ENCODE peak calls at places on chromosomes 6 and 20, in four cellular contexts. J is right atrium auricular region, U is ovary, Y is IMR-90. B is an unnamed sample.
A peak's percentile ranks its signal among the peaks of the same experiment; 100 is the strongest.

GRCh38 chr20:46253391-46253790 is 54.9 kb downstream of the CDH22 start:
- DNase-seq in U (no peak), Y (no peak), J (no peak), B (no peak)

GRCh38 chr20:50848846-50849673 is 54.2 kb downstream of the BCAS4 start:
- DNase-seq in U (peak; percentile 39), J (no peak), Y (no peak), B (no peak)

GRCh38 chr20:5780233-5781217 is 30.3 kb downstream of the SHLD1 start:
- DNase-seq in J (no peak), Y (peak; percentile 67), U (no peak), B (no peak)

GRCh38 chr6:7916959-7917358 is 6.4 kb upstream of the TXNDC5 start:
- DNase-seq in U (no peak), J (no peak), Y (no peak), B (no peak)

GRCh38 chr6:85669735-85670194 is 27.1 kb upstream of the SYNCRIP start:
- DNase-seq in U (no peak), J (no peak), Y (peak; percentile 68), B (peak; percentile 48)

GRCh38 chr20:14761903-14762302 is 424.5 kb upstream of the FLRT3 start:
- DNase-seq in U (no peak), Y (no peak), J (no peak), B (no peak)

GRCh38 chr6:39361657-39362486 is 39.4 kb upstream of the KCNK16 start:
- DNase-seq in J (peak; percentile 68), U (peak; percentile 69), Y (peak; percentile 58), B (peak; percentile 74)

GRCh38 chr20:62952373-62953166 is at the start of gene SLC17A9:
- DNase-seq in J (peak; percentile 73), Y (peak; percentile 12), U (peak; percentile 64), B (peak; percentile 83)

GRCh38 chr6:122092366-122092765 is 307.1 kb upstream of the HSF2 start:
- DNase-seq in J (no peak), U (no peak), Y (no peak), B (no peak)

GRCh38 chr6:134683783-134684765 is 265.8 kb downstream of the ALDH8A1 start:
- DNase-seq in U (no peak), Y (peak; percentile 73), J (no peak), B (no peak)

GRCh38 chr6:145257757-145258521 is 477.4 kb downstream of the EPM2A start:
- DNase-seq in Y (no peak), J (no peak), U (no peak), B (no peak)

GRCh38 chr6:89977808-89978748 is 83.8 kb downstream of the GJA10 start:
- DNase-seq in Y (peak; percentile 93), U (no peak), J (no peak), B (no peak)

GRCh38 chr20:22921595-22922421 is 113.3 kb upstream of the SSTR4 start:
- DNase-seq in U (no peak), Y (peak; percentile 8), J (no peak), B (no peak)

GRCh38 chr6:140311146-140311545 is 936.7 kb upstream of the CITED2 start:
- DNase-seq in U (no peak), Y (peak; percentile 8), J (no peak), B (peak; percentile 14)

DNA sequence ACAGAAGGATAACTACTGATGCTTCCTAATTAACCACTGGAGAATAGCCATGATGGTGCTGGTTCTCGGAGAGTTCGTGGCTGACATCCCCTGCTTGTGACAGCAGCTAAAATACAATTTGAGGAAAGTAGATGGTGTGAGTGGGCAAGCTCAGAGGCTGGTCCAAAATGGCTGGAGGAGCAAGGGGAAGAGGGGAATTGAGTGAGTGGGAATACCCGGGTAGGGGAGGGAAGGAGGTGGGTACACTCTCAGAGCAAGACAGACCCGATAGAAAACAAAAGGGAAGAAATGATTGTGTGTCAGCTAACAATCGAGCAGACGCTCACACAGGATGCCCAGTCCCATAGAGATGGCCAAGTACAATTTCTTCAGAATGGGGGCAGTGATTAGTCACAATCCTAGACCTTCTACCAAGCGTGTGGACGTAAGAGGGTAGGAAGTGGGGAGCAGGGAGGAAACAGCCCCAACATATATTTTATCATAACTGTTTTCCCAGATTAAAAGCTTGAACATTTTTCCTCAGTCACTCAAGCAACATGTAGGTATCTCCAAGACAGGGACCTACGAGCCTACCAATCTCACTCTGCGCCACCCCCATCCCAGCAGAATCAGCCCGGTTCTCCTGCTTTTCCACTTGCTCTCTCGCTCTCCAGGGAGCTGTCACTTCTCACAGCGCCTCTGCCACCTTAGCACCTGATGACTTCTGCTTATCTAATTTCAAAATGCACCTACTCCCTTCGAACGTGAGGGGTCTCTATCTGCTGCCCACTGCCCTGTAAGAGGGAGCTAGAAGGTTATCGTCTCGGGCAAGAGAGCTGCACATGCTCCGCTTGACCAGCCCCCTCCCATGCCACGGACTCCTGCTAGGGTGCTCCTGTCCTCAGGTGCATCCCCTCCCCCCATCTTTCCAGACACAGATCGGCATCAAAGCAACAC is 26.2 kb downstream of the RIPOR2 start:
- DNase-seq in J (no peak), U (no peak), Y (no peak), B (no peak)
- H3K4me3 ChIP-seq in J (peak overlapping the region; percentile 50), U (peak overlapping the region; percentile 64), Y (peak overlapping the region; percentile 75), B (no peak overlapping the region)

GRCh38 chr6:156878688-156879087 is 101.5 kb downstream of the ARID1B start:
- DNase-seq in Y (no peak), J (no peak), U (no peak), B (no peak)
- H3K36me3 ChIP-seq in Y (peaks cover 2% of the 10 kb centered on the region), J (no peaks in the 10 kb centered on the region), U (no peaks in the 10 kb centered on the region), B (no peaks in the 10 kb centered on the region)

DNA sequence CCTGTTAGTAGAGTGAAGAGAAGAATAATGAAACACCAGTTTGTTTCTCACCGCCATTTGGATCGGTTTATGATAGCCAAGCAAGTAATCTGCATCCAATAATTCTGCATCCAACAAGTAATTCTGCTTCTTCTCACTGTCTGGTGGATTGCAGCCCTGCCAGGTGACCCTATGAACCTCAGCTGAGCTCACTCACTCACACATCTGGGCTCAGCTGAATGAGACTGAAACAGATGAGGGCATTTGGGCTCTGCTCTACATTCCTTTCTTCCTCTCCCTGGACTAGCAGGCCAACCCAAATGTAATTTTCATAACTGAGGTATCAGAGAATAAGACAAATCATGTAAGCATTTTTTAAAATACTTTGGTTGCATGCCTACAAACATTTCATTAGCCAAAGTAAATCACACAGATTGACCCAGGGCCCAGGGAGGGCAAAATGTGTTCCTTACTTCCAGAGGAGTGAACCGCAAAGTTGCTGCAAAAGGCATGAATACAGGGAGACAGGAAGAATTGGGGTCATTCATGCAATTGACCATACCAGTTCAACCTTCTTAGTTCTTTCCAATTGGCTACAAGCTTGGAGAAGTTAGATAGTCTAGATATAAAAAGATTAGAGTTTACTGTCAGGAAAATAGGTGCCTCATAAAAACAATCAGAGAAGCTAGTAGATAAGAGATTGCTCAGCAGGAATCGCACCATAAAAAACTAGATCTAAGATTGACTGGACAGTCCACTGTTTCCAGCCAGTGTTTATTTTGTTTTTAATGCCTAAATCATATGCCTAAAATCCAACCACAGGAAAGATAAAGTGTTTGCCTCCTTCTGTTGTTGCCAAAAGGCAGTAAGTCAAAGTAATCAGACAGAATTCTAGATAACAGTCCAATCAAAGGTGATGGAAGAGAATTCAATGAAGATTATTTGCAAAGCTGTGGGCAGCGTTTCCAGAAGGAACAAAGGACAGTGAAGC is 43.7 kb downstream of the CBLN4 start:
- DNase-seq in U (peak; percentile 62), J (no peak), Y (no peak), B (no peak)
- H3K9me3 ChIP-seq in U (no peaks in the 10 kb centered on the region), J (no peaks in the 10 kb centered on the region), Y (peaks cover 5% of the 10 kb centered on the region), B (no peaks in the 10 kb centered on the region)

DNA sequence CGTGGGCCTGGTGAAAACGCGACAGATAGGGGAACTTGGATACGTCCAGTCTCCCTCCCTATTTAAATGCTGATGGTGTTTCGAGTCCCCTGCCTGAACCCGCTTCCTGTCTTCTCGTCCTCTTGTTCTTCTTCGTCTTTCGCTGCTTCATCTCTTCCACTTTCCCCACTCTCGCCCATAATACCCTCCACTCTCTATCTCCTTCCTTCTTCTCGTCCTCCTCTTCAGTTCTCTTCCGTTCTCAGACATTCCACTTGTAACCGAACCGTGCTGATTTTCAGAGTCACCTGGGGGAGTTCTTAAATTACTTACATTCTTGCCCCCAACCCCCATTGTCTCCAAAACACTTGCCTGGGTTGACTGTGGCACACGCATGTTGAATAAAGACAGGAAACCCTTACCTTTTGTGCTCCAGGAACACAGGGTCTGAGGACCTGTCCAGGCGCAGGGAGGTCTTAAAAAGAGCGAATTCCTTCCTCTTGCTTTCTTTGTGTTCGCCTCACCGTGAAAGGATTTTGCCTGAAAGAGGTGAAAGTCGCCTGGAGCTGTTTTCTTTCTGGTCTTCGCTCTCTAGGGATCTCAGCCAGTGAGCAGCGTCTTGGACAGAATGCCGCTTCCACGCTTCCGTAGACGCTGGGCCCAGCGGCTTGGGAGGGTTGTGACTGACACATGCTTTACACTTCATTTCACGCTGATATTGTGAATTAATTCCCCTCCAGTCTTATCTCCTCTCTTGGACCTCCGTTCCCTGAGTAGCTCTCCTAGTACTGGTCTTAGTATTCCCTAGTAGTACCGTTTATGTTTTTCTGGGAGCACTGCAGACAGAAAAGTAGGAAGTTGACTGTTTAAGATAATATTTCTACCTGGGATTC is 184.0 kb downstream of the GPX5 start:
- DNase-seq in U (no peak), J (no peak), Y (no peak), B (no peak)
- H3K4me3 ChIP-seq in U (no peak overlapping the region), J (no peak overlapping the region), Y (peak overlapping the region; percentile 36), B (no peak overlapping the region)

GRCh38 chr6:17826301-17826700 is 119.6 kb upstream of the NUP153 start:
- DNase-seq in Y (no peak), J (no peak), U (no peak), B (no peak)

GRCh38 chr6:17831135-17831534 is 124.4 kb upstream of the NUP153 start:
- DNase-seq in U (no peak), J (no peak), Y (peak; percentile 83), B (no peak)

GRCh38 chr6:17829905-17830304 is 123.2 kb upstream of the NUP153 start:
- DNase-seq in U (no peak), Y (no peak), J (no peak), B (no peak)

DNA sequence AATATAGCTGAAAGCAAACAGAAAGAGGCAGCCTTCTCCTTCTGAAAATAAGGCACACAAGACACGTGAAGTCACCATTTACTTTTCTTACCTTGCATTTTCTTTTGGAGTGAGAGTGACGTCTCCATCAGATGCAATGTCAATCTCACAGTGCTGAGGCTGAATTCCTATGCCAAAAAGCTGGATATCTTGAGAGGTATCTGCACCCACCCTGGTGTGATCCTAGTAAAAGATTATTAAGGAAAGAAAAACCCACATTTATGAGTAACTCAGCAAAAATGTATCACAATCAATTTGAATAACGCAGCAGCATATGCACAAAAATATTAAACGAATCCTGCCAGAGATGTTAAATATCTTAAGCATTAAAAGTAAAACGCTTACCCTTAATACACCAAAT is 121.4 kb upstream of the NUP153 start:
- DNase-seq in Y (no peak), J (no peak), U (no peak), B (no peak)
- H3K36me3 ChIP-seq in Y (peaks cover 36% of the 10 kb centered on the region), J (peaks cover 67% of the 10 kb centered on the region), U (no peaks in the 10 kb centered on the region), B (peaks cover 28% of the 10 kb centered on the region)

GRCh38 chr6:170045981-170046667 is 244.8 kb downstream of the DLL1 start:
- DNase-seq in J (no peak), Y (no peak), U (peak; percentile 8), B (no peak)

GRCh38 chr6:170048615-170049256 is 242.1 kb downstream of the DLL1 start:
- DNase-seq in Y (peak; percentile 33), U (peak; percentile 18), J (peak; percentile 68), B (no peak)

GRCh38 chr6:170047813-170048212 is 243.1 kb downstream of the DLL1 start:
- DNase-seq in J (no peak), Y (no peak), U (peak; percentile 1), B (no peak)

GRCh38 chr6:170045563-170045960 is 245.3 kb downstream of the DLL1 start:
- DNase-seq in J (no peak), U (peak; percentile 4), Y (no peak), B (no peak)

GRCh38 chr6:170046786-170047626 is 243.9 kb downstream of the DLL1 start:
- DNase-seq in Y (no peak), J (no peak), U (peak; percentile 4), B (no peak)
- H3K9me3 ChIP-seq in Y (peaks cover 51% of the 10 kb centered on the region), J (no peaks in the 10 kb centered on the region), U (no peaks in the 10 kb centered on the region), B (no peaks in the 10 kb centered on the region)

B was measured in HAP-1.